ENCODE peak calls at places on chromosome 20, in eight cellular contexts. V is testis; Z is RPMI8226; Q is substantia nigra; T is H1; N is aorta; I is stimulated activated CD4-positive, alpha-beta T cell treated with anti-CD3 and anti-CD28 coated beads, Interleukin-1b, Interleukin-23, amount 100 ng/mL, for 24 hours; Y is NCI-H2081. C is an unnamed sample.

GRCh38 chr20:45579184-45579583 is at the start of gene WFDC8:
- DNase-seq in V (no peak), Z (no peak), Q (no peak), T (no peak), N (no peak), I (no peak), Y (no peak), C (no peak)

GRCh38 chr20:38804682-38805501 is 605 bp upstream of the PPP1R16B start:
- DNase-seq in V (no peak), Z (no peak), Q (no peak), T (no peak), N (no peak), I (no peak), Y (no peak), C (no peak)

GRCh38 chr20:17843246-17844132 is 125.1 kb downstream of the SNX5 start:
- DNase-seq in V (peak; percentile 48), Z (peak; percentile 80), Q (no peak), T (no peak), N (peak; percentile 86), I (no peak), Y (no peak), C (no peak)

GRCh38 chr20:50565874-50566273 is 55.7 kb downstream of the PTPN1 start:
- DNase-seq in V (no peak), Z (no peak), Q (no peak), T (no peak), N (no peak), I (no peak), Y (no peak), C (no peak)

GRCh38 chr20:58020656-58021454 is 207.6 kb downstream of the ANKRD60 start:
- DNase-seq in V (no peak), Z (no peak), Q (no peak), T (no peak), N (peak; percentile 74), I (no peak), Y (no peak), C (no peak)

GRCh38 chr20:39206899-39207564 is 244.9 kb downstream of the DHX35 start:
- DNase-seq in V (no peak), Z (no peak), Q (no peak), T (no peak), N (no peak), I (no peak), Y (no peak), C (no peak)

GRCh38 chr20:34220581-34220980 is 20.6 kb upstream of the ASIP start:
- DNase-seq in V (no peak), Z (no peak), Q (no peak), T (no peak), N (no peak), I (no peak), Y (no peak), C (no peak)

GRCh38 chr20:24146231-24146634 is 157.7 kb upstream of the GGTLC1 start:
- DNase-seq in V (no peak), Z (no peak), Q (no peak), T (no peak), N (no peak), I (no peak), Y (no peak), C (no peak)

GRCh38 chr20:59145926-59146800 is 17.5 kb upstream of the ZNF831 start:
- DNase-seq in V (peak; percentile 42), Z (no peak), Q (no peak), T (no peak), N (no peak), I (peak; percentile 68), Y (no peak), C (no peak)

GRCh38 chr20:513429-513828 is 30.2 kb downstream of the CSNK2A1 start:
- DNase-seq in V (no peak), Z (no peak), Q (no peak), T (no peak), N (no peak), I (no peak), Y (no peak), C (no peak)

GRCh38 chr20:57457243-57457761 is 66.1 kb downstream of the RBM38 start:
- DNase-seq in V (no peak), Z (no peak), Q (no peak), T (no peak), N (peak; percentile 79), I (no peak), Y (no peak), C (no peak)

GRCh38 chr20:41023549-41023948 is 5.1 kb upstream of the TOP1 start:
- DNase-seq in V (no peak), Z (no peak), Q (no peak), T (no peak), N (no peak), I (no peak), Y (no peak), C (no peak)

GRCh38 chr20:35226775-35227681 is 538 bp downstream of the MMP24 start:
- DNase-seq in V (peak; percentile 52), Z (peak; percentile 32), Q (no peak), T (peak; percentile 89), N (peak; percentile 87), I (peak; percentile 8), Y (peak; percentile 36), C (peak; percentile 76)

GRCh38 chr20:48385527-48385926 is 442.3 kb downstream of the PREX1 start:
- DNase-seq in V (no peak), Z (no peak), Q (no peak), T (no peak), N (no peak), I (no peak), Y (no peak), C (no peak)

GRCh38 chr20:17634666-17635319 is 47.2 kb downstream of the RRBP1 start:
- DNase-seq in V (peak; percentile 84), Z (no peak), Q (peak; percentile 34), T (no peak), N (no peak), I (no peak), Y (no peak), C (no peak)

GRCh38 chr20:50815162-50815989 is 20.5 kb downstream of the BCAS4 start:
- DNase-seq in V (no peak), Z (peak; percentile 42), Q (no peak), T (no peak), N (no peak), I (no peak), Y (no peak), C (peak; percentile 73)

GRCh38 chr20:37376324-37376723 is 30.4 kb downstream of the SRC start:
- DNase-seq in V (no peak), Z (no peak), Q (no peak), T (no peak), N (no peak), I (no peak), Y (no peak), C (peak; percentile 22)

GRCh38 chr20:63083831-63084562 is 77.2 kb upstream of the BHLHE23 start:
- DNase-seq in V (no peak), Z (no peak), Q (no peak), T (peak; percentile 47), N (peak; percentile 67), I (no peak), Y (no peak), C (peak; percentile 48)

GRCh38 chr20:42024653-42025052 is 406.5 kb upstream of the CHD6 start:
- DNase-seq in V (peak; percentile 35), Z (peak; percentile 47), Q (no peak), T (peak; percentile 64), N (no peak), I (no peak), Y (no peak), C (no peak)

GRCh38 chr20:58697867-58698703 is 5.5 kb downstream of the NPEPL1 start:
- DNase-seq in V (no peak), Z (no peak), Q (no peak), T (no peak), N (peak; percentile 63), I (no peak), Y (no peak), C (no peak)

GRCh38 chr20:56352656-56353055 is 6.1 kb upstream of the FAM210B start:
- DNase-seq in V (no peak), Z (no peak), Q (no peak), T (no peak), N (no peak), I (no peak), Y (no peak), C (no peak)

GRCh38 chr20:3678893-3679720 is 2.7 kb downstream of the ADAM33 start:
- DNase-seq in V (no peak), Z (no peak), Q (no peak), T (no peak), N (no peak), I (no peak), Y (no peak), C (no peak)

C was measured in upper lobe of right lung.